ENCODE peak calls at places on chromosomes 7 and 10, in four cellular contexts. L is HuH-7, H is posterior cingulate gyrus, Y is Right ventricle myocardium superior. O is an unnamed sample.
A peak's percentile ranks its signal among the peaks of the same experiment; 100 is the strongest.

GRCh38 chr10:96719850-96720421 is 378 bp downstream of the PIK3AP1 start:
- DNase-seq in L (peak; percentile 79), H (no peak), Y (peak; percentile 85), O (peak; percentile 85)

GRCh38 chr7:55209366-55209765 is 155.8 kb upstream of the LANCL2 start:
- DNase-seq in L (no peak), H (no peak), Y (no peak), O (no peak)

GRCh38 chr10:118046491-118047362 is at the start of gene RAB11FIP2:
- DNase-seq in L (peak; percentile 82), H (peak; percentile 99), Y (peak; percentile 99), O (peak; percentile 98)

GRCh38 chr10:122861724-122862161 is 16.1 kb upstream of the CUZD1 start:
- DNase-seq in L (no peak), H (no peak), Y (no peak), O (no peak)

GRCh38 chr7:569071-569855 is 49.6 kb upstream of the PDGFA start:
- DNase-seq in L (no peak), H (no peak), Y (no peak), O (no peak)

GRCh38 chr10:63720072-63720537 is 198.9 kb downstream of the REEP3 start:
- DNase-seq in L (no peak), H (no peak), Y (no peak), O (no peak)

GRCh38 chr7:98251251-98251843 is 685 bp downstream of the TECPR1 start:
- DNase-seq in L (no peak), H (no peak), Y (peak; percentile 54), O (no peak)

GRCh38 chr10:129896231-129897150 is 67.6 kb downstream of the EBF3 start:
- DNase-seq in L (no peak), H (no peak), Y (no peak), O (no peak)

O was measured in aorta.